ENCODE peak calls at places on chromosomes 12 and 14, in six cellular contexts. Y is activated T-helper 9 cell treated with anti-CD3 and anti-CD28 coated beads, Interleukin-2, amount 50 U/mL, for 16 hours; U is HEK293T; V is fibroblast of mammary gland; R is T47D; M is stimulated activated naive B cell treated with anti-CD40 and anti-IgM and Interleukin-4, amounts not matched to agents 10 μg/mL and 1 μg/mL and 100 μg/mL, for 72 hours. W is an unnamed sample.

GRCh38 chr12:5083955-5084849 is 40.5 kb downstream of the KCNA5 start:
- DNase-seq in Y (no peak), U (peak), V (peak), R (peak), M (peak), W (peak)

GRCh38 chr14:104933721-104934379 is 9.2 kb downstream of the PLD4 start:
- DNase-seq in Y (no peak), U (no peak), V (no peak), R (no peak), M (no peak), W (no peak)

GRCh38 chr12:124592050-124592449 is 24.6 kb upstream of the NCOR2 start:
- DNase-seq in Y (no peak), U (no peak), V (peak), R (no peak), M (no peak), W (no peak)

GRCh38 chr14:70018713-70019201 is 139.5 kb downstream of the SMOC1 start:
- DNase-seq in Y (no peak), U (no peak), V (peak), R (no peak), M (no peak), W (no peak)

GRCh38 chr12:110247340-110248095 is 33.5 kb upstream of the ATP2A2 start:
- DNase-seq in Y (no peak), U (no peak), V (no peak), R (peak), M (no peak), W (peak)

GRCh38 chr12:95085612-95086011 is 12.2 kb upstream of the NR2C1 start:
- DNase-seq in Y (no peak), U (no peak), V (peak), R (no peak), M (no peak), W (no peak)

GRCh38 chr14:69208665-69209064 is 17.4 kb downstream of the EXD2 start:
- DNase-seq in Y (no peak), U (no peak), V (no peak), R (no peak), M (no peak), W (no peak)

GRCh38 chr12:3973269-3973884 is 100.2 kb upstream of the PARP11 start:
- DNase-seq in Y (no peak), U (no peak), V (no peak), R (no peak), M (no peak), W (no peak)

GRCh38 chr12:115023898-115024297 is 339.9 kb upstream of the TBX3 start:
- DNase-seq in Y (no peak), U (no peak), V (no peak), R (no peak), M (no peak), W (no peak)

GRCh38 chr14:99077844-99078236 is 194.2 kb downstream of the BCL11B start:
- DNase-seq in Y (no peak), U (no peak), V (no peak), R (no peak), M (no peak), W (no peak)

GRCh38 chr14:105348169-105348944 is 33.8 kb downstream of the PACS2 start:
- DNase-seq in Y (no peak), U (no peak), V (no peak), R (no peak), M (no peak), W (no peak)

GRCh38 chr12:45235087-45236025 is 19.5 kb downstream of the ANO6 start:
- DNase-seq in Y (no peak), U (no peak), V (peak), R (peak), M (no peak), W (no peak)

GRCh38 chr12:104083769-104084475 is 19.6 kb downstream of the HCFC2 start:
- DNase-seq in Y (no peak), U (no peak), V (no peak), R (no peak), M (no peak), W (no peak)

GRCh38 chr12:78421011-78421410 is 443.6 kb upstream of the SYT1 start:
- DNase-seq in Y (no peak), U (no peak), V (no peak), R (no peak), M (no peak), W (no peak)

GRCh38 chr12:129641916-129642315 is 261.9 kb downstream of the TMEM132D start:
- DNase-seq in Y (no peak), U (no peak), V (no peak), R (no peak), M (no peak), W (no peak)

GRCh38 chr14:84584526-84584925 is 945.4 kb upstream of the FLRT2 start:
- DNase-seq in Y (no peak), U (no peak), V (no peak), R (no peak), M (no peak), W (no peak)

W was measured in HuH-7.